ENCODE peak calls at places on chromosome 6, in ten cellular contexts. H is fibroblast of lung; E is lower lobe of right lung; K is CD8-positive, alpha-beta memory T cell; U is astrocyte; F is effector memory CD4-positive, alpha-beta T cell; O is transverse colon; L is right cardiac atrium; C is tibial nerve; B is breast epithelium. R is an unnamed sample. For H3K9me3 and H3K27me3, the result is how much of the 10 kb centered on the place peaks cover.

GRCh38 chr6:44053760-44054556 is 73.3 kb downstream of the MRPL14 start:
- DNase-seq in U (peak), B (no peak), O (no peak), K (no peak), L (peak), C (no peak), E (no peak), F (no peak), H (peak), R (peak)

GRCh38 chr6:149983145-149983544 is 19.4 kb downstream of the ULBP1 start:
- DNase-seq in K (no peak), L (no peak), H (no peak), O (no peak), E (no peak), F (no peak), C (no peak), U (no peak), B (no peak), R (no peak)

GRCh38 chr6:125253881-125254280 is 47.9 kb downstream of the HDDC2 start:
- DNase-seq in O (no peak), E (no peak), L (no peak), H (no peak), C (no peak), U (no peak), K (no peak), B (no peak), F (no peak), R (no peak)

GRCh38 chr6:52909531-52909930 is at the start of gene GSTA3:
- DNase-seq in K (no peak), L (no peak), C (no peak), F (no peak), U (no peak), H (no peak), E (no peak), B (no peak), O (no peak), R (no peak)

GRCh38 chr6:7108964-7109836 is 1.4 kb downstream of the RREB1 start:
- DNase-seq in O (peak), C (peak), B (peak), E (peak), K (peak), F (peak), U (peak), H (peak), L (peak), R (peak)

GRCh38 chr6:24215068-24215467 is 89.1 kb downstream of the NRSN1 start:
- DNase-seq in F (no peak), U (no peak), O (no peak), H (no peak), B (no peak), L (no peak), E (no peak), C (no peak), K (no peak), R (no peak)

GRCh38 chr6:152661776-152662175 is 24.6 kb upstream of the SYNE1 start:
- DNase-seq in C (no peak), B (no peak), L (no peak), K (no peak), E (no peak), O (no peak), F (no peak), H (no peak), U (no peak), R (no peak)

GRCh38 chr6:125913864-125914351 is 42.7 kb upstream of the HINT3 start:
- DNase-seq in C (no peak), H (peak), F (no peak), U (peak), L (no peak), B (no peak), K (no peak), O (peak), E (no peak), R (peak)

GRCh38 chr6:39102821-39103136 is 12.2 kb downstream of the SAYSD1 start:
- DNase-seq in C (no peak), O (no peak), E (no peak), F (no peak), H (no peak), U (no peak), K (no peak), L (no peak), B (no peak), R (no peak)

GRCh38 chr6:116648161-116648560 is 20.4 kb downstream of the ZUP1 start:
- DNase-seq in K (no peak), L (no peak), U (peak), C (no peak), H (peak), O (no peak), E (no peak), F (no peak), B (no peak), R (no peak)

GRCh38 chr6:147603392-147604081 is 95.0 kb downstream of the SAMD5 start:
- DNase-seq in E (no peak), K (no peak), H (peak), F (no peak), U (no peak), O (no peak), L (peak), B (peak), C (no peak), R (no peak)

GRCh38 chr6:42566614-42567208 is 2.9 kb downstream of the UBR2 start:
- DNase-seq in O (no peak), K (no peak), L (no peak), H (no peak), E (no peak), B (no peak), U (no peak), F (no peak), C (no peak), R (no peak)

GRCh38 chr6:98871057-98871456 is 36.7 kb downstream of the POU3F2 start:
- DNase-seq in H (peak), U (peak), K (no peak), E (no peak), B (no peak), O (no peak), C (no peak), F (no peak), L (no peak), R (no peak)

GRCh38 chr6:150537893-150538292 is 61.8 kb upstream of the PLEKHG1 start:
- DNase-seq in F (no peak), E (no peak), B (peak), K (no peak), C (no peak), O (no peak), U (no peak), L (no peak), H (no peak), R (no peak)

GRCh38 chr6:133833905-133834304 is 55.0 kb upstream of the TCF21 start:
- DNase-seq in E (no peak), B (no peak), O (no peak), K (no peak), H (peak), C (no peak), L (peak), F (no peak), U (no peak), R (peak)

GRCh38 chr6:164842085-164842484 is 467.3 kb downstream of the C6orf118 start:
- DNase-seq in U (no peak), K (no peak), C (no peak), H (no peak), E (no peak), L (no peak), O (no peak), B (no peak), F (no peak), R (no peak)

GRCh38 chr6:16474834-16475781 is 236.7 kb downstream of the GMPR start:
- DNase-seq in F (no peak), K (no peak), B (no peak), H (no peak), U (no peak), E (no peak), L (no peak), C (no peak), O (no peak), R (no peak)

GRCh38 chr6:129203190-129203900 is 320.4 kb downstream of the LAMA2 start:
- DNase-seq in H (no peak), F (no peak), O (no peak), K (no peak), U (peak), L (no peak), B (no peak), C (no peak), E (no peak), R (no peak)

GRCh38 chr6:125922322-125922860 is 34.2 kb upstream of the HINT3 start:
- DNase-seq in L (no peak), C (no peak), U (no peak), E (no peak), H (no peak), B (no peak), K (no peak), F (no peak), O (no peak), R (no peak)

GRCh38 chr6:67615796-67616195 is 1019.3 kb upstream of the ADGRB3 start:
- DNase-seq in C (no peak), H (peak), L (no peak), K (no peak), O (no peak), F (no peak), B (no peak), U (peak), E (no peak), R (no peak)

GRCh38 chr6:12172572-12172971 is 117.6 kb upstream of the EDN1 start:
- DNase-seq in B (no peak), F (no peak), E (no peak), K (no peak), H (no peak), U (no peak), C (no peak), L (no peak), O (no peak), R (no peak)

GRCh38 chr6:155123520-155123919 is 128.4 kb downstream of the TIAM2 start:
- DNase-seq in F (no peak), K (no peak), B (no peak), O (no peak), U (no peak), L (no peak), E (no peak), C (no peak), H (no peak), R (no peak)

GRCh38 chr6:137637161-137637560 is 143.0 kb upstream of the OLIG3 start:
- DNase-seq in U (peak), F (no peak), H (peak), B (peak), C (no peak), O (no peak), E (no peak), K (no peak), L (no peak), R (peak)

GRCh38 chr6:100464162-100464851 is 414 bp downstream of the SIM1 start:
- DNase-seq in K (no peak), U (no peak), L (no peak), O (no peak), F (no peak), B (no peak), E (no peak), C (no peak), H (no peak), R (peak)
- H3K9me3 ChIP-seq in K (under half), U (under half), L (under half), O (under half), F (under half), B (under half), E (under half), C (under half), H (under half), R (under half)

DNA sequence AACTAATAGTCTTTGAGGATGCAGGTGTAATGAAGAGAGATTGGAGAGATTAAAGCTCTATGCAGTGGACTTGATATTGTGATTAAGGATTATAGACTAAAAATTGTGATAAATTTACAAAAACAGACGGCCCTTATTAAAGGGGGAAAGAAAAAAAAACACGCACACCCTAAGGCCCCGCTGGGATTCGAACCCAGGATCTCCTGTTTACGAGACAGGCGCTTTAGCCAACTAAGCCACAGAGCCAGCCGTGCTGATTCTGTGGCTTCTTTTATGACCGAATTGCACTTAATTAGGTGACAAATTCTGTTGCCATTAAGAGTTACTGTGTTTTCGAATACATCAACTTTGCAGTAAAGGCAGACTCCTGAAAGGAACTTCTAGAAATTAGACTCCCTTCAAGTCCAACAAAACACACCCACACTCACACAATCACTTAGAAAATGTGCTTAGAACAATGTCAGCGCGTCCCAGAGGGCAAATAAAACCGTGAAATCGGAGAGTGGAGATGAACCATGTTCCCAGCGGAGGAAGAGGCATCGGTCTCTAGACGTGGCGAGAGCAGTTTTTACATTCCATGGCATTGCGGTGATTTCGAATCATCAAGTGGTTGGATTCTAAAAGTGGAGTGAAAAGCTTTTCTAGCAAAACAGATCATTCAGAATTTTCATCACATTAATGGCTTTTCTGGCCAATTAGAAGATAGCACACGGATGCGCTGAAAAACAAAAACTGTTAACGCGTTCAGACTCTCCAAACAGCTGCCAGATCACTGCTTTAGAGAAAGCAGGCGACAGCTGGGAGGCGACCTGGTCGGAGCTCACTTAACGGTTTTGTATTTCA is 122.6 kb downstream of the GPX5 start:
- DNase-seq in L (no peak), E (no peak), O (no peak), C (no peak), F (no peak), H (peak), U (peak), B (no peak), K (no peak), R (peak)
- H3K4me3 ChIP-seq in L (peak), E (peak), O (peak), C (peak), F (no peak), H (peak), U (peak), B (peak), K (peak), R (peak)

DNA sequence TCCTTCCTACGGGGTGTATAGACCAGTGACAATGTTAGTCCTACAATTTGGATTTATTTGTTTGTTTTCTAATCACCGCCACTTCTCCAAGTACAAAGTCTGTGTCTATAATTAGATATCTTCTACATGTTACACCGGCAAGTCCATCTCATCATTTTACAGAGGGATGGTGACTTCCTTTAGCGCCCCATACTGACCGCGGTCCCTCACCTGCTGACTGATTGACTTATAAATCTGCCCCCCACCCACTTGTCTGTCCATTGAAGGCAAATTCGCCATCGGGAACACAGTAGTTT is 8.9 kb upstream of the NR2E1 start:
- DNase-seq in F (no peak), H (no peak), E (no peak), K (no peak), B (no peak), C (no peak), L (no peak), O (no peak), U (no peak), R (no peak)
- H3K27me3 ChIP-seq in F (under half), H (half or more), E (half or more), K (under half), B (half or more), C (half or more), L (under half), O (half or more), U (half or more), R (under half)

GRCh38 chr6:26651382-26651781 is 8.2 kb downstream of the ZNF322 start:
- DNase-seq in U (no peak), H (no peak), L (no peak), O (no peak), E (no peak), F (no peak), K (no peak), B (no peak), C (no peak), R (no peak)
- H3K9me3 ChIP-seq in U (under half), H (under half), L (under half), O (under half), E (under half), F (under half), K (under half), B (under half), C (under half), R (under half)

GRCh38 chr6:85680388-85680787 is 37.7 kb upstream of the SYNCRIP start:
- DNase-seq in L (no peak), H (no peak), U (no peak), C (no peak), B (no peak), E (no peak), K (no peak), F (no peak), O (no peak), R (no peak)
- H3K4me3 ChIP-seq in L (no peak), H (peak), U (peak), C (no peak), B (no peak), E (no peak), K (no peak), F (no peak), O (no peak), R (peak)

R was measured in MG63.